ENCODE peak calls at places on chromosomes 5 and 9, in seven cellular contexts. E is naive thymus-derived CD4-positive, alpha-beta T cell; S is A673; N is CD4-positive, alpha-beta memory T cell; Y is heart left ventricle; K is effector memory CD4-positive, alpha-beta T cell; U is cardiac muscle cell. X is an unnamed sample. For H3K27me3, the result is how much of the 10 kb centered on the place peaks cover.

GRCh38 chr5:65623482-65623881 is 651 bp downstream of the TRIM23 start:
- DNase-seq in Y (no peak), N (no peak), U (no peak), S (no peak), K (no peak), E (no peak), X (no peak)

GRCh38 chr5:74865293-74865798 is 841 bp downstream of the FAM169A start:
- DNase-seq in E (no peak), N (no peak), S (no peak), K (no peak), Y (no peak), U (no peak), X (no peak)

GRCh38 chr5:108560581-108560980 is 178.7 kb upstream of the FBXL17 start:
- DNase-seq in K (no peak), U (peak), N (no peak), S (peak), E (no peak), Y (no peak), X (peak)

GRCh38 chr5:137405393-137405792 is 93.7 kb downstream of the SPOCK1 start:
- DNase-seq in Y (no peak), N (no peak), K (no peak), U (no peak), S (no peak), E (no peak), X (no peak)

GRCh38 chr5:75672616-75673015 is 44.6 kb downstream of the POC5 start:
- DNase-seq in Y (no peak), K (no peak), E (no peak), U (no peak), N (no peak), S (no peak), X (no peak)

GRCh38 chr5:128303593-128303992 is 220.0 kb downstream of the SLC12A2 start:
- DNase-seq in K (no peak), U (no peak), N (no peak), S (no peak), Y (no peak), E (no peak), X (no peak)

GRCh38 chr5:125372694-125373621 is 626.5 kb upstream of the ZNF608 start:
- DNase-seq in U (peak), E (no peak), K (no peak), S (peak), N (no peak), Y (no peak), X (peak)

GRCh38 chr5:77292026-77292757 is 81.7 kb downstream of the PDE8B start:
- DNase-seq in S (no peak), N (no peak), U (no peak), K (no peak), Y (no peak), E (no peak), X (peak)

GRCh38 chr9:5843450-5844249 is 10.7 kb upstream of the ERMP1 start:
- DNase-seq in K (no peak), S (peak), N (no peak), U (peak), Y (no peak), E (no peak), X (peak)

GRCh38 chr5:33852327-33852726 is 39.5 kb downstream of the ADAMTS12 start:
- DNase-seq in U (peak), N (no peak), E (no peak), S (no peak), Y (no peak), K (no peak), X (no peak)

GRCh38 chr9:115373000-115373709 is 255.2 kb upstream of the TNC start:
- DNase-seq in E (no peak), Y (no peak), U (peak), K (no peak), N (no peak), S (peak), X (peak)

GRCh38 chr5:176806137-176806536 is 4.2 kb upstream of the UNC5A start:
- DNase-seq in N (no peak), U (peak), S (no peak), Y (no peak), E (no peak), K (no peak), X (no peak)

GRCh38 chr9:137679249-137679648 is 60.4 kb downstream of the EHMT1 start:
- DNase-seq in N (no peak), E (no peak), S (no peak), K (no peak), U (no peak), Y (no peak), X (no peak)

GRCh38 chr9:95264954-95265615 is 52.4 kb downstream of the FANCC start:
- DNase-seq in Y (no peak), N (no peak), U (peak), S (peak), E (no peak), K (no peak), X (peak)

GRCh38 chr9:27193886-27194285 is 84.9 kb downstream of the TEK start:
- DNase-seq in N (no peak), Y (no peak), K (no peak), S (no peak), E (no peak), U (no peak), X (no peak)

DNA sequence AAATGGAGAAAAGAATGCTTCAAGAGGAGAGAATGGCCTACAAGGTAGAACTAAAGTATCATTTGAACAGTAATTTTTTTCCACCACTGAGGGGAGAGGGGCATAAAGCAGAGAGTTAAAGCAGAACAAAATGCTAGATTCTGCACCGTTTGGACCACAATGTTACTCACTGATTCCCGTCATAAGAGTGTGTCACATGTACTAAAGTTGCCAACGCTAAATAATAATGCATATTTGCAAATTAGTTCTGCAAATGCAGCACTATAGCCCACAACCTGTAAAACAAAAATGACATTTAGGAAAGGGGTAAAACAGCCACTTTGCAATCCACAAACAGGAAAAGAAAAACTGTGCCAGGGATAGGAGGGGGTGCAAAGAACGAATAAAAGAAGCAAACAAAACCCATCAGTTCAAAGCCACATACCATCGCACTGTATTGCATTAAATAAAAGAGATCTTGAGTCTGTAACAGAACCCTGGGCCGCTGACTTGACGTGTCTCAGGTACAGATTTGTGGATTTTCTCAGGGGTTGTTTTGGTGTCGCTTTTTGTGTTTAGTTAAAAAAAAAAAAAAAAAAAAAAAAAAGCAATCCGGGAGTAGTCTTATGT is 7.7 kb upstream of the NFIB start:
- DNase-seq in E (no peak), N (no peak), U (peak), Y (no peak), S (no peak), K (no peak), X (no peak)
- H3K4me3 ChIP-seq in E (peak), N (peak), U (peak), Y (peak), S (peak), K (peak), X (peak)

GRCh38 chr9:110830495-110830894 is 161.9 kb downstream of the MUSK start:
- DNase-seq in N (no peak), S (no peak), K (no peak), Y (no peak), E (no peak), U (no peak), X (no peak)

GRCh38 chr9:110832916-110833315 is 164.3 kb downstream of the MUSK start:
- DNase-seq in E (no peak), N (no peak), S (no peak), U (no peak), Y (no peak), K (no peak), X (no peak)

DNA sequence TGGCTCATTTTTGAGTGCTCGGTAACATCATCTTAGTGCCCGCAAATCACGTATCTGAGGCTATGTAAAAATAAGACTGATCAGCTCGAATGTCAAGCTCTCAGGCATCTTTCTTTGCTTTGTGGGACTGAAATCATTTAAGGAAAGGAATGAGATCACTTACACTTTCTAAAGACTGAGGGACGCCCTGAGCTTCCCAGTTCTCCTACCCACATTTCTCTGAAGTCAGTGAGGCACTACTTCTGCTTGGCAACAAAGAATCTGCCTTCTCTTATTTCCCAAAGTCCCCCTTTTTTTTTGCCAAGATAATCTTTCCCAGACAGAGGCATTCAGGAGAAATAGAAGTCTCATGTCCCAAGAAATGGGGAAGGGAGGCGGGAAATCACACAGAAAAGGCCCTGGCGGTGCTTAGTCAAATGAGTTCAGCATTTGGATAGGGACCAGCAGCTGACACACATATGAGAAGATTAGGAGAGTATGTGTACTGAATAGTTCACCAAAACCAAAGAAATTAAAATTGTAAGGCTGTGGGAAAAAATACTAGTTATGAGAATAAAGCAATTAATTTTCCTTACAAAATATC is 159.6 kb downstream of the MUSK start:
- DNase-seq in E (no peak), U (peak), S (peak), Y (no peak), K (no peak), N (no peak), X (no peak)
- H3K27ac ChIP-seq in E (no peak), U (no peak), S (no peak), Y (no peak), K (no peak), N (no peak), X (no peak)

GRCh38 chr5:1651971-1652872 is 128.5 kb upstream of the LPCAT1 start:
- DNase-seq in U (no peak), E (no peak), Y (no peak), K (no peak), N (no peak), S (no peak), X (peak)
- H3K27me3 ChIP-seq in U (half or more), E (under half), Y (under half), K (under half), N (under half), S (under half), X (under half)

GRCh38 chr5:78792342-78793055 is 143.9 kb upstream of the LHFPL2 start:
- DNase-seq in U (no peak), S (no peak), E (no peak), N (no peak), Y (no peak), K (no peak), X (no peak)

GRCh38 chr5:78785454-78785853 is 136.9 kb upstream of the LHFPL2 start:
- DNase-seq in E (no peak), N (no peak), S (no peak), U (no peak), K (no peak), Y (no peak), X (no peak)

GRCh38 chr5:78783434-78784130 is 135.0 kb upstream of the LHFPL2 start:
- DNase-seq in E (no peak), U (no peak), Y (no peak), K (no peak), N (no peak), S (no peak), X (no peak)

GRCh38 chr5:78791416-78792100 is 143.0 kb upstream of the LHFPL2 start:
- DNase-seq in Y (no peak), E (no peak), S (no peak), N (no peak), U (no peak), K (no peak), X (no peak)

DNA sequence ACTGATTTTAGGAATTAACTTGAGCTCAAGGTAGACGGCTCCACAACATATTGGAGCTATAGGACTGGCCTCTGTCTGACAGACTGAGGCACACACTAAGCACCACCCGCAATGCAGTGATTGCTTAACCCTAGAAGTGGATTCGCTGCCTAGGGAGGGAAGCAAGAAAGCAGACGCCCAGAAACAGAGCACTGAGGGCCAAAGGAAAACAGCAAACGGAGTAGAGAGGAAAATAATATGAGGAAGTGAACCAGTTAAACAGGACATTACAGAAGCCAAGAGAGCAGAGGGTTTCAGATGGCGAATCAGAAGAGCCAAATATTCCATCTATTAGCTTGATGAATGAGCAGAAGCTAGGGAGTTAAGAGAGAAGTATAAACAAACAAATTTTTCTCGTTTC is 139.2 kb upstream of the LHFPL2 start:
- DNase-seq in Y (no peak), S (no peak), U (peak), K (no peak), N (no peak), E (no peak), X (no peak)
- H3K4me3 ChIP-seq in Y (no peak), S (no peak), U (no peak), K (no peak), N (no peak), E (no peak), X (no peak)

GRCh38 chr9:127586537-127586936 is 25.5 kb upstream of the STXBP1 start:
- DNase-seq in U (peak), K (peak), E (peak), Y (peak), N (peak), S (peak), X (peak)
- H3K27ac ChIP-seq in U (no peak), K (no peak), E (no peak), Y (no peak), N (no peak), S (no peak), X (no peak)

DNA sequence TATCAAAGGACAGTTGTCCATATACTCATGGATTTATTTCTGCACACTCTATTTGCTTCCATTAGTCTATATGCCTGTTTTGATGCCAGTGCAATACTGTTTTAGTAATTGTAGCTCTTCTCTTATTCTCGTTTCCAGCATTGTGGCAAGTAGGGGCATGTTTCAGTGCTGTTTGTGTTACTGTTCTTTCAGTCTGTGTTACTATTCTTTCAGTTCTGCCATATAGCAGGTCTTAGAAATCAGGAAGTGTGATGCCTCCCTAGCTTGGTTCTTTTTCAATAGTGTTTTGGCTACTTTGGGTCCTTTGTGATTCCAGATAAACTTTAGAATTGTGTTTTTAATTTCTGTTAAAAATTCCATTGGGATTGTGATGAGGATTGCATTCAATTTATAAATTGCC is 180.5 kb upstream of the PTPRD start:
- DNase-seq in K (no peak), E (no peak), S (no peak), N (no peak), Y (no peak), U (no peak), X (no peak)
- H3K27me3 ChIP-seq in K (under half), E (under half), S (under half), N (under half), Y (under half), U (under half), X (under half)

X was measured in SJSA1.